ENCODE peak calls at places on chromosome 12, in seven cellular contexts. U is pancreas, A is testis, P is cardiac fibroblast, S is psoas muscle, I is mucosa of descending colon, V is IMR-90. Y is an unnamed sample.
A peak's percentile ranks its signal among the peaks of the same experiment; 100 is the strongest.

GRCh38 chr12:91811481-91812287 is 334.0 kb downstream of the BTG1 start:
- DNase-seq in U (peak; percentile 38), V (peak; percentile 72), I (peak; percentile 61), S (peak; percentile 71), P (peak; percentile 84), A (peak; percentile 85), Y (peak; percentile 79)

GRCh38 chr12:79935624-79936040 is 735 bp upstream of the PPP1R12A start:
- DNase-seq in A (no peak), U (no peak), S (no peak), V (peak; percentile 39), I (no peak), P (peak; percentile 37), Y (peak; percentile 48)

GRCh38 chr12:95943231-95943842 is at the start of gene AMDHD1:
- DNase-seq in I (peak; percentile 77), S (peak; percentile 73), U (no peak), V (peak; percentile 39), P (peak; percentile 51), A (peak; percentile 50), Y (peak; percentile 41)

GRCh38 chr12:56299308-56299852 is 750 bp downstream of the CS start:
- DNase-seq in I (no peak), S (no peak), A (no peak), U (peak; percentile 28), P (peak; percentile 33), V (peak; percentile 17), Y (no peak)

GRCh38 chr12:53231859-53232640 is at the start of gene RARG:
- DNase-seq in S (peak; percentile 65), I (peak; percentile 79), A (no peak), U (peak; percentile 69), V (no peak), P (peak; percentile 66), Y (no peak)

GRCh38 chr12:6839482-6840201 is 1.1 kb upstream of the GNB3 start:
- DNase-seq in V (no peak), U (no peak), I (peak; percentile 75), S (peak; percentile 44), P (no peak), A (no peak), Y (no peak)

GRCh38 chr12:22355011-22355580 is 20.6 kb upstream of the ST8SIA1 start:
- DNase-seq in U (no peak), I (no peak), S (no peak), A (no peak), P (no peak), V (no peak), Y (no peak)

GRCh38 chr12:22396253-22396652 is 61.7 kb upstream of the ST8SIA1 start:
- DNase-seq in A (no peak), S (no peak), P (no peak), V (no peak), U (no peak), I (no peak), Y (no peak)

GRCh38 chr12:123119808-123120207 is 31.1 kb downstream of the PITPNM2 start:
- DNase-seq in V (no peak), U (no peak), A (no peak), P (no peak), I (no peak), S (no peak), Y (no peak)

GRCh38 chr12:89351489-89352241 is 636 bp downstream of the DUSP6 start:
- DNase-seq in U (peak; percentile 59), P (no peak), A (peak; percentile 58), V (peak; percentile 35), I (peak; percentile 78), S (peak; percentile 70), Y (peak; percentile 52)

GRCh38 chr12:16555630-16556029 is 50.3 kb downstream of the LMO3 start:
- DNase-seq in U (no peak), I (no peak), S (no peak), V (peak; percentile 87), P (peak; percentile 97), A (no peak), Y (peak; percentile 48)

GRCh38 chr12:13666806-13667205 is 314.6 kb downstream of the GRIN2B start:
- DNase-seq in P (no peak), V (no peak), I (no peak), U (no peak), A (no peak), S (no peak), Y (no peak)

GRCh38 chr12:19205120-19205519 is 75.6 kb downstream of the PLEKHA5 start:
- DNase-seq in U (no peak), A (no peak), I (no peak), S (no peak), V (no peak), P (no peak), Y (no peak)

GRCh38 chr12:125528300-125528699 is 463.1 kb downstream of the AACS start:
- DNase-seq in I (no peak), U (no peak), P (no peak), A (no peak), S (no peak), V (no peak), Y (no peak)

GRCh38 chr12:121238604-121239334 is 28.8 kb downstream of the P2RX4 start:
- DNase-seq in A (no peak), U (peak; percentile 67), S (peak; percentile 16), P (no peak), V (no peak), I (no peak), Y (no peak)

GRCh38 chr12:12984119-12984518 is 15.9 kb downstream of the HEBP1 start:
- DNase-seq in P (no peak), V (no peak), A (no peak), I (no peak), U (no peak), S (no peak), Y (no peak)

GRCh38 chr12:111168009-111168786 is 200.7 kb downstream of the PHETA1 start:
- DNase-seq in P (no peak), I (no peak), A (no peak), S (no peak), V (no peak), U (no peak), Y (no peak)

GRCh38 chr12:26643532-26644315 is 189.3 kb downstream of the ITPR2 start:
- DNase-seq in I (no peak), V (no peak), P (no peak), S (no peak), U (no peak), A (no peak), Y (no peak)

GRCh38 chr12:82647853-82648252 is 38.9 kb upstream of the TMTC2 start:
- DNase-seq in V (no peak), P (no peak), S (no peak), I (no peak), A (no peak), U (no peak), Y (no peak)

GRCh38 chr12:111827916-111828315 is 14.1 kb upstream of the MAPKAPK5 start:
- DNase-seq in P (no peak), V (no peak), S (no peak), A (no peak), I (no peak), U (no peak), Y (no peak)

GRCh38 chr12:89108265-89108664 is 244.0 kb downstream of the DUSP6 start:
- DNase-seq in U (no peak), S (no peak), I (no peak), P (no peak), V (no peak), A (no peak), Y (no peak)

GRCh38 chr12:104676636-104677035 is 219.9 kb downstream of the CHST11 start:
- DNase-seq in V (no peak), P (no peak), S (no peak), U (no peak), I (no peak), A (no peak), Y (no peak)

GRCh38 chr12:39277416-39277815 is 165.5 kb downstream of the KIF21A start:
- DNase-seq in V (no peak), A (no peak), U (no peak), P (no peak), I (no peak), S (no peak), Y (no peak)

GRCh38 chr12:93609281-93610192 is 37.1 kb downstream of the SOCS2 start:
- DNase-seq in I (no peak), S (no peak), A (no peak), P (no peak), U (no peak), V (no peak), Y (no peak)
- TF ChIP-seq CTCF in I (no peak), S (no peak), A (no peak), P (no peak), U (no peak), V (no peak), Y (no peak)

GRCh38 chr12:28222959-28223662 is 32.9 kb downstream of the CCDC91 start:
- DNase-seq in S (no peak), P (no peak), V (no peak), A (no peak), U (no peak), I (no peak), Y (no peak)
- H3K4me3 ChIP-seq in S (no peak overlapping the region), P (no peak overlapping the region), V (no peak overlapping the region), A (no peak overlapping the region), U (no peak overlapping the region), I (no peak overlapping the region), Y (no peak overlapping the region)

GRCh38 chr12:62258231-62258630 is 2.0 kb upstream of the USP15 start:
- DNase-seq in V (no peak), S (no peak), P (no peak), I (no peak), A (no peak), U (no peak), Y (no peak)

GRCh38 chr12:62260733-62261683 is 804 bp downstream of the USP15 start:
- DNase-seq in V (peak; percentile 41), S (no peak), I (no peak), A (peak; percentile 64), U (peak; percentile 38), P (peak; percentile 52), Y (peak; percentile 63)

GRCh38 chr12:62261876-62262275 is 1.7 kb downstream of the USP15 start:
- DNase-seq in I (no peak), P (no peak), V (no peak), A (no peak), S (no peak), U (no peak), Y (no peak)

GRCh38 chr12:62259311-62259992 is 752 bp upstream of the USP15 start:
- DNase-seq in A (no peak), V (no peak), S (no peak), I (no peak), U (peak; percentile 45), P (no peak), Y (no peak)

DNA sequence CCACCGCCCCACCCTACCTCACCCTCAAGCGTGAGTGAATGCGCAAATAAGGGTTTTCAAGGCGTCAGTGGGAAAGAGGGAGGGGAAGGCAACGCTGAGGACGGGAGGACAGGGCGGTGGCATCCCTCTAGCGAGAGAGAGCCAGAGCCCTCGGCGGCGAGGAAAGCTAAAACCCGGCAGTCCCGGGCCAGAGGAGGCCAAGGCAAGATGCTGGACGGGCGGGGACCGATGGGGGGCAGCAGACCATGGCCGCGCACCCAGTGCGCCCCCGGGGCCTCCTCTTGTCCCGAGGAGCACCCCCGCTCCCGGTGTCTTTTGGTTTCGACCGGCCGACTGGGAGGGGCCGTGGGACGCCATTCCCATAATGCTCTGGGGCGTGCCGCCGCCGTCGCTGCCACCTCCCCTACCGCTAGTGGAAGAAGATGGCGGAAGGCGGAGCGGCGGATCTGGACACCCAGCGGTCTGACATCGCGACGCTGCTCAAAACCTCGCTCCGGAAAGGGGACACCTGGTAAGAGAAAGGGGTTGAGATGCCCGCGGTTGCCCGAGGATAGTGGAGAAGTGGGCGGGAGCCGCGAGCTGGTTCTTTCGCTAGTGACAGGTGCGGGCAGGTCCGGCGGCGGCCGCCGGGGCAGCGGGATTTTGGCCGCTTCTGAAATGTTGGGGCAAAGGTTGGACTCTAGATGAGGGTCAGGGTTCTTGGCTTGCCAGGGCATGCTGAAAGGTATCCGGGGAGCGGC is at the start of gene USP15:
- DNase-seq in A (peak; percentile 96), I (peak; percentile 98), S (peak; percentile 99), P (peak; percentile 99), U (peak; percentile 97), V (peak; percentile 97), Y (peak; percentile 99)
- TF ChIP-seq CTCF in A (peak; percentile 56), I (peak; percentile 42), S (peak; percentile 79), P (peak; percentile 83), U (peak; percentile 86), V (peak; percentile 90), Y (peak; percentile 76)

GRCh38 chr12:102960766-102961487 is 3.5 kb downstream of the ASCL1 start:
- DNase-seq in S (no peak), V (no peak), A (no peak), U (no peak), P (no peak), I (no peak), Y (no peak)
- H3K4me3 ChIP-seq in S (no peak overlapping the region), V (no peak overlapping the region), A (no peak overlapping the region), U (no peak overlapping the region), P (no peak overlapping the region), I (no peak overlapping the region), Y (no peak overlapping the region)